ENCODE peak calls at places on chromosomes 12 and 14, in five cellular contexts. K, J, L, C and M are unnamed samples.

GRCh38 chr14:103973354-103973753 is 31.0 kb upstream of the RD3L start:
- DNase-seq in K (no peak), L (no peak), C (no peak), J (no peak), M (no peak)

GRCh38 chr12:102527256-102527720 is 46.9 kb upstream of the IGF1 start:
- DNase-seq in C (no peak), J (no peak), L (no peak), K (no peak), M (no peak)

GRCh38 chr12:108875682-108876361 is 4.1 kb upstream of the DAO start:
- DNase-seq in L (no peak), K (no peak), J (no peak), C (no peak), M (no peak)

GRCh38 chr12:18998343-18999270 is 130.9 kb upstream of the PLEKHA5 start:
- DNase-seq in K (no peak), J (no peak), L (peak; percentile 86), C (peak; percentile 85), M (no peak)

GRCh38 chr12:73330584-73331351 is 1058.6 kb downstream of the TRHDE start:
- DNase-seq in J (no peak), K (no peak), C (no peak), L (no peak), M (no peak)

GRCh38 chr12:132648616-132649225 is 30.1 kb downstream of the P2RX2 start:
- DNase-seq in K (no peak), C (no peak), L (no peak), J (no peak), M (no peak)

GRCh38 chr12:49673446-49674317 is 33.5 kb downstream of the FMNL3 start:
- DNase-seq in C (peak; percentile 98), K (peak; percentile 96), J (peak; percentile 95), L (peak; percentile 71), M (peak; percentile 73)

GRCh38 chr12:52233462-52234141 is 559 bp downstream of the KRT7 start:
- DNase-seq in J (peak; percentile 50), L (no peak), C (no peak), K (no peak), M (no peak)

GRCh38 chr12:130338794-130339601 is 1.3 kb downstream of the PIWIL1 start:
- DNase-seq in L (no peak), J (no peak), K (no peak), C (no peak), M (no peak)

GRCh38 chr12:64147860-64148259 is 74.2 kb downstream of the KICS2 start:
- DNase-seq in C (no peak), J (no peak), L (no peak), K (no peak), M (no peak)

GRCh38 chr14:29109589-29109988 is 343.0 kb downstream of the FOXG1 start:
- DNase-seq in C (no peak), J (no peak), L (no peak), K (no peak), M (no peak)

GRCh38 chr12:29008786-29009185 is 140.3 kb upstream of the FAR2 start:
- DNase-seq in K (no peak), L (peak; percentile 78), J (no peak), C (no peak), M (no peak)

GRCh38 chr12:132300789-132301722 is 28.3 kb downstream of the GALNT9 start:
- DNase-seq in J (no peak), C (no peak), K (no peak), L (no peak), M (no peak)

GRCh38 chr12:70733385-70733784 is 96.2 kb upstream of the PTPRB start:
- DNase-seq in K (no peak), L (peak; percentile 60), J (no peak), C (peak; percentile 73), M (peak; percentile 37)

GRCh38 chr12:51642286-51642685 is 51.3 kb downstream of the SCN8A start:
- DNase-seq in K (no peak), J (no peak), C (no peak), L (no peak), M (no peak)

GRCh38 chr14:53192023-53192422 is 38.9 kb upstream of the DDHD1 start:
- DNase-seq in L (no peak), K (no peak), J (no peak), C (no peak), M (no peak)

GRCh38 chr14:51472881-51473280 is 178.8 kb upstream of the FRMD6 start:
- DNase-seq in K (no peak), C (no peak), J (peak; percentile 44), L (no peak), M (no peak)

GRCh38 chr12:18436163-18436562 is 174.8 kb downstream of the PIK3C2G start:
- DNase-seq in L (no peak), J (no peak), C (no peak), K (no peak), M (no peak)

GRCh38 chr14:102764220-102764671 is 13.0 kb upstream of the TRAF3 start:
- DNase-seq in C (no peak), K (no peak), J (no peak), L (no peak), M (no peak)

GRCh38 chr12:63930971-63931370 is 86.5 kb downstream of the SRGAP1 start:
- DNase-seq in L (peak; percentile 65), C (peak; percentile 36), K (no peak), J (no peak), M (no peak)

GRCh38 chr12:113179023-113179422 is 6.3 kb downstream of the DDX54 start:
- DNase-seq in L (no peak), C (no peak), K (no peak), J (no peak), M (no peak)

GRCh38 chr14:57057803-57058202 is 210.9 kb downstream of the EXOC5 start:
- DNase-seq in C (no peak), J (peak; percentile 93), K (no peak), L (no peak), M (no peak)

GRCh38 chr12:132226604-132227003 is 82.3 kb downstream of the NOC4L start:
- DNase-seq in K (no peak), C (no peak), J (no peak), L (no peak), M (no peak)

GRCh38 chr12:7884687-7885086 is 12.0 kb upstream of the SLC2A14 start:
- DNase-seq in K (no peak), J (no peak), C (no peak), L (no peak), M (no peak)

GRCh38 chr12:98757455-98757854 is 112.4 kb downstream of the APAF1 start:
- DNase-seq in L (no peak), K (no peak), J (no peak), C (no peak), M (no peak)

GRCh38 chr14:50007123-50007903 is 109.1 kb downstream of the VCPKMT start:
- DNase-seq in L (peak; percentile 90), C (no peak), K (no peak), J (no peak), M (no peak)

GRCh38 chr14:79639638-79640037 is 571.7 kb downstream of the DIO2 start:
- DNase-seq in L (no peak), C (no peak), K (no peak), J (no peak), M (no peak)

GRCh38 chr12:4270670-4271432 is 2.7 kb upstream of the CCND2 start:
- DNase-seq in C (peak; percentile 45), J (peak; percentile 40), K (peak; percentile 75), L (no peak), M (no peak)

GRCh38 chr12:27922591-27923139 is 49.9 kb downstream of the PTHLH start:
- DNase-seq in K (peak; percentile 37), J (peak; percentile 74), C (no peak), L (peak; percentile 86), M (no peak)

GRCh38 chr12:19451196-19451595 is 11.9 kb downstream of the AEBP2 start:
- DNase-seq in C (peak; percentile 86), K (no peak), L (no peak), J (no peak), M (no peak)

GRCh38 chr12:62217466-62218194 is 42.6 kb upstream of the USP15 start:
- DNase-seq in K (no peak), L (no peak), J (no peak), C (no peak), M (no peak)

GRCh38 chr12:62210422-62210821 is 49.8 kb upstream of the USP15 start:
- DNase-seq in J (peak; percentile 35), L (no peak), K (no peak), C (peak; percentile 36), M (peak; percentile 18)

GRCh38 chr12:62214847-62215246 is 45.4 kb upstream of the USP15 start:
- DNase-seq in C (no peak), K (no peak), L (no peak), J (no peak), M (no peak)

GRCh38 chr12:62211510-62211909 is 48.7 kb upstream of the USP15 start:
- DNase-seq in L (no peak), C (no peak), J (no peak), K (no peak), M (no peak)

DNA sequence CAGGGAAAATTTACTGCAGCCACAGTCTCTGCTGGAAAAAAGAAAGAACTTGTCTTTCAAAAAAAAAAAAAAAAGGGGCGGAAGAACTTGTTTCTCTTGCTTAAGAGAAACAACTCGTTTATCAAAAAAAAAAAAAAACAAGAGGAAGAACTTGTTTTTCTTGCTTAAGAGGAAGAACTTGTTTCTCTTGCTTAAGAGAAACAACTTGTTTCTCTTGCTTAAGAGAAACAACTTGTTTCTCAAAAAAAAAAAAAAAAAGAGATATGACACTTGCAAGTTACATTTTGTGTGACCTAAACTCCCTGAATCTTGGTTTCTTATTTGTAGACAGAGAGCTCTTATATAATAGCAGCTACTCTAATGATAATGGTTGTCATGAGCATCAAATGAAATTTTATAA is 44.7 kb upstream of the USP15 start:
- DNase-seq in L (peak; percentile 49), K (no peak), C (no peak), J (no peak), M (no peak)
- H3K4me3 ChIP-seq in L (no peak overlapping the region), K (no peak overlapping the region), C (no peak overlapping the region), J (no peak overlapping the region), M (no peak overlapping the region)

DNA sequence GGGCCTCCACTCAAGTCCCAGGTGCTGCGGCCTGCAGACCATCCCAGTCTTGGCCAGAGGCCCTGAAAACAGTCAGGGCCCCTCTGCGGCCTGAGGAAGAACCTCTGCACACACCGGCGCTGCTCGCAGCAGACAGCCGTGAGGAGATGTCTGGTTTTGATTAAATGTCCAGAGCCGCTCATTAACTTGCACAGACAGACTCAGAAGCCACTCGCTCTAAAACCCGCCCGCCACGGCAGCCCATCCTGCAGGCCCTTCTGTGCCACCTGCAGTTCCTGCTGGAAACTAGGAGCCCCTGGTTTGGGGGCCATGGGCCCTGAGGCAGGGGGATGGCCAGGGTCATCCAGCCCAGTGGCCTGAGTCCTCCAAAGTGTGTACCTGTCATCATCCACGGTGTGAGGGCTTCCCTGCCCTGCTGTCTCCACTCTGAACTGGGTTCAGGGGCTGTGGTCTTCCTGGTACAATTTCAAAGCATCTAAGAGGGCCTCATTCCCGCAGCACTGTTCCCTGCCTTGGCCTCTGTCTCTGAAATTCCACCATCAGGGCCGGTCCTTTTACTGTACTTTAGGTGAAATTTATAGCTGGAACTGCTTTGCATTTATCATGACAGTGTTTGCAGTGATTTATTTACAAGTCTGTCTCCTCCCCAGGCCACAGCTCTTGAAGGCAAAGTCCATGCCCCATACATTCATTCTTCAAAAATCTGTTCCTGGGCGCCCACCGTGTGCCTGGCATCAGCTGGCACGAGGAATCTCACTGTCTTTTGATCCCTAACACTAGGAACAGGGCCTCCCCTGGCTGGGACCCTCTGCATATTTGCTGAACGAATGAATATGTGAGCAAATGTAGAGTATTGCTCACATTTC is 36.7 kb upstream of the NCOR2 start:
- DNase-seq in C (peak; percentile 16), K (no peak), L (no peak), J (no peak), M (no peak)
- H3K4me3 ChIP-seq in C (no peak overlapping the region), K (no peak overlapping the region), L (no peak overlapping the region), J (no peak overlapping the region), M (no peak overlapping the region)

GRCh38 chr12:14714437-14714836 is 18.0 kb upstream of the GUCY2C start:
- DNase-seq in J (no peak), L (no peak), K (no peak), C (no peak), M (no peak)
- H3K4me3 ChIP-seq in J (no peak overlapping the region), L (no peak overlapping the region), K (no peak overlapping the region), C (no peak overlapping the region), M (no peak overlapping the region)

GRCh38 chr12:67441736-67442346 is 172.7 kb downstream of the CAND1 start:
- DNase-seq in C (peak; percentile 76), J (peak; percentile 90), L (peak; percentile 57), K (peak; percentile 92), M (peak; percentile 58)
- H3K4me3 ChIP-seq in C (peak overlapping the region; percentile 46), J (no peak overlapping the region), L (no peak overlapping the region), K (peak overlapping the region; percentile 49), M (no peak overlapping the region)